ENCODE peak calls at places on chromosomes 6 and 20, in eight cellular contexts. One of them, this sample, is unnamed.

GRCh38 chr6:41878961-41879405 is 16.2 kb downstream of the USP49 start:
- DNase-seq in GM23338: no peak
- DNase-seq in Panc1: no peak
- DNase-seq in A549: no peak
- DNase-seq in HCT116: no peak
- DNase-seq in K562: no peak
- DNase-seq in SK-N-SH: no peak
- DNase-seq in HepG2: peak
- DNase-seq in this sample: no peak

GRCh38 chr20:35174458-35175216 is 2.8 kb downstream of the PROCR start:
- DNase-seq in GM23338: peak
- DNase-seq in Panc1: no peak
- DNase-seq in A549: no peak
- DNase-seq in HCT116: no peak
- DNase-seq in K562: peak
- DNase-seq in SK-N-SH: peak
- DNase-seq in HepG2: peak
- DNase-seq in this sample: no peak

GRCh38 chr6:91895592-91895991 is 1308.7 kb upstream of the MAP3K7 start:
- DNase-seq in GM23338: no peak
- DNase-seq in Panc1: no peak
- DNase-seq in A549: no peak
- DNase-seq in HCT116: no peak
- DNase-seq in K562: no peak
- DNase-seq in SK-N-SH: no peak
- DNase-seq in HepG2: no peak
- DNase-seq in this sample: no peak

GRCh38 chr6:44849829-44850228 is 462.3 kb downstream of the CDC5L start:
- DNase-seq in GM23338: no peak
- DNase-seq in Panc1: no peak
- DNase-seq in A549: no peak
- DNase-seq in HCT116: no peak
- DNase-seq in K562: no peak
- DNase-seq in SK-N-SH: no peak
- DNase-seq in HepG2: no peak
- DNase-seq in this sample: no peak

GRCh38 chr6:2396856-2397640 is 151.6 kb upstream of the GMDS start:
- DNase-seq in GM23338: no peak
- DNase-seq in Panc1: no peak
- DNase-seq in A549: no peak
- DNase-seq in HCT116: no peak
- DNase-seq in K562: no peak
- DNase-seq in SK-N-SH: no peak
- DNase-seq in HepG2: no peak
- DNase-seq in this sample: no peak

GRCh38 chr6:131682427-131682826 is 18.8 kb downstream of the OR2A4 start:
- DNase-seq in GM23338: no peak
- DNase-seq in Panc1: no peak
- DNase-seq in A549: no peak
- DNase-seq in HCT116: no peak
- DNase-seq in K562: no peak
- DNase-seq in SK-N-SH: no peak
- DNase-seq in HepG2: no peak
- DNase-seq in this sample: no peak

GRCh38 chr6:120875900-120876299 is 458.4 kb downstream of the TBC1D32 start:
- DNase-seq in GM23338: no peak
- DNase-seq in Panc1: no peak
- DNase-seq in A549: no peak
- DNase-seq in HCT116: no peak
- DNase-seq in K562: no peak
- DNase-seq in SK-N-SH: no peak
- DNase-seq in HepG2: no peak
- DNase-seq in this sample: no peak

GRCh38 chr20:5349448-5349847 is 32.7 kb upstream of the PROKR2 start:
- DNase-seq in GM23338: no peak
- DNase-seq in Panc1: no peak
- DNase-seq in A549: no peak
- DNase-seq in HCT116: no peak
- DNase-seq in K562: no peak
- DNase-seq in SK-N-SH: no peak
- DNase-seq in HepG2: no peak
- DNase-seq in this sample: no peak

GRCh38 chr6:136526196-136526930 is 23.9 kb downstream of the MAP7 start:
- DNase-seq in GM23338: peak
- DNase-seq in Panc1: no peak
- DNase-seq in A549: peak
- DNase-seq in HCT116: no peak
- DNase-seq in K562: peak
- DNase-seq in SK-N-SH: peak
- DNase-seq in HepG2: peak
- DNase-seq in this sample: peak

GRCh38 chr20:23050847-23051627 is 1.6 kb upstream of the THBD start:
- DNase-seq in GM23338: peak
- DNase-seq in Panc1: no peak
- DNase-seq in A549: no peak
- DNase-seq in HCT116: peak
- DNase-seq in K562: peak
- DNase-seq in SK-N-SH: no peak
- DNase-seq in HepG2: no peak
- DNase-seq in this sample: peak

GRCh38 chr6:151590742-151591141 is 96.9 kb downstream of the CCDC170 start:
- DNase-seq in GM23338: no peak
- DNase-seq in Panc1: no peak
- DNase-seq in A549: no peak
- DNase-seq in HCT116: no peak
- DNase-seq in K562: no peak
- DNase-seq in SK-N-SH: no peak
- DNase-seq in HepG2: no peak
- DNase-seq in this sample: no peak

GRCh38 chr20:14470231-14470894 is 133.0 kb upstream of the FLRT3 start:
- DNase-seq in GM23338: no peak
- DNase-seq in Panc1: no peak
- DNase-seq in A549: no peak
- DNase-seq in HCT116: no peak
- DNase-seq in K562: no peak
- DNase-seq in SK-N-SH: no peak
- DNase-seq in HepG2: peak
- DNase-seq in this sample: no peak

GRCh38 chr20:37714973-37715657 is 21.3 kb downstream of the CTNNBL1 start:
- DNase-seq in GM23338: no peak
- DNase-seq in Panc1: no peak
- DNase-seq in A549: no peak
- DNase-seq in HCT116: no peak
- DNase-seq in K562: no peak
- DNase-seq in SK-N-SH: no peak
- DNase-seq in HepG2: no peak
- DNase-seq in this sample: peak

GRCh38 chr6:19569563-19569962 is 267.6 kb upstream of the ID4 start:
- DNase-seq in GM23338: no peak
- DNase-seq in Panc1: no peak
- DNase-seq in A549: no peak
- DNase-seq in HCT116: no peak
- DNase-seq in K562: no peak
- DNase-seq in SK-N-SH: no peak
- DNase-seq in HepG2: no peak
- DNase-seq in this sample: no peak

GRCh38 chr6:111918825-111919224 is 45.6 kb upstream of the FYN start:
- DNase-seq in GM23338: no peak
- DNase-seq in Panc1: no peak
- DNase-seq in A549: no peak
- DNase-seq in HCT116: no peak
- DNase-seq in K562: no peak
- DNase-seq in SK-N-SH: no peak
- DNase-seq in HepG2: no peak
- DNase-seq in this sample: no peak

GRCh38 chr6:107989166-107990094 is 31.4 kb upstream of the SEC63 start:
- DNase-seq in GM23338: no peak
- DNase-seq in Panc1: no peak
- DNase-seq in A549: no peak
- DNase-seq in HCT116: no peak
- DNase-seq in K562: no peak
- DNase-seq in SK-N-SH: no peak
- DNase-seq in HepG2: no peak
- DNase-seq in this sample: no peak

GRCh38 chr6:35240838-35241801 is 18.4 kb upstream of the ZNF76 start:
- DNase-seq in GM23338: peak
- DNase-seq in Panc1: no peak
- DNase-seq in A549: peak
- DNase-seq in HCT116: peak
- DNase-seq in K562: peak
- DNase-seq in SK-N-SH: peak
- DNase-seq in HepG2: peak
- DNase-seq in this sample: peak

GRCh38 chr6:99151634-99152344 is 197.7 kb downstream of the FAXC start:
- DNase-seq in GM23338: peak
- DNase-seq in Panc1: peak
- DNase-seq in A549: peak
- DNase-seq in HCT116: peak
- DNase-seq in K562: peak
- DNase-seq in SK-N-SH: peak
- DNase-seq in HepG2: peak
- DNase-seq in this sample: peak

GRCh38 chr20:10946124-10946880 is 272.5 kb upstream of the JAG1 start:
- DNase-seq in GM23338: no peak
- DNase-seq in Panc1: no peak
- DNase-seq in A549: no peak
- DNase-seq in HCT116: no peak
- DNase-seq in K562: no peak
- DNase-seq in SK-N-SH: no peak
- DNase-seq in HepG2: no peak
- DNase-seq in this sample: no peak

GRCh38 chr20:43535370-43536004 is 23.3 kb upstream of the SGK2 start:
- DNase-seq in GM23338: no peak
- DNase-seq in Panc1: no peak
- DNase-seq in A549: no peak
- DNase-seq in HCT116: no peak
- DNase-seq in K562: no peak
- DNase-seq in SK-N-SH: no peak
- DNase-seq in HepG2: no peak
- DNase-seq in this sample: no peak

GRCh38 chr20:43536041-43536816 is 22.6 kb upstream of the SGK2 start:
- DNase-seq in GM23338: no peak
- DNase-seq in Panc1: no peak
- DNase-seq in A549: no peak
- DNase-seq in HCT116: no peak
- DNase-seq in K562: no peak
- DNase-seq in SK-N-SH: no peak
- DNase-seq in HepG2: no peak
- DNase-seq in this sample: no peak

GRCh38 chr20:43534791-43535350 is 24.0 kb upstream of the SGK2 start:
- DNase-seq in GM23338: no peak
- DNase-seq in Panc1: no peak
- DNase-seq in A549: no peak
- DNase-seq in HCT116: no peak
- DNase-seq in K562: no peak
- DNase-seq in SK-N-SH: no peak
- DNase-seq in HepG2: no peak
- DNase-seq in this sample: no peak

GRCh38 chr20:43537921-43538854 is 20.6 kb upstream of the SGK2 start:
- DNase-seq in GM23338: peak
- DNase-seq in Panc1: peak
- DNase-seq in A549: peak
- DNase-seq in HCT116: peak
- DNase-seq in K562: peak
- DNase-seq in SK-N-SH: peak
- DNase-seq in HepG2: peak
- DNase-seq in this sample: peak

GRCh38 chr20:43536817-43537440 is 21.9 kb upstream of the SGK2 start:
- DNase-seq in GM23338: peak
- DNase-seq in Panc1: no peak
- DNase-seq in A549: no peak
- DNase-seq in HCT116: no peak
- DNase-seq in K562: no peak
- DNase-seq in SK-N-SH: no peak
- DNase-seq in HepG2: peak
- DNase-seq in this sample: no peak
- TF ChIP-seq REST in GM23338: no peak
- TF ChIP-seq REST in Panc1: no peak
- TF ChIP-seq REST in A549: no peak
- TF ChIP-seq REST in HCT116: no peak
- TF ChIP-seq REST in K562: no peak
- TF ChIP-seq REST in SK-N-SH: no peak
- TF ChIP-seq REST in HepG2: no peak
- TF ChIP-seq REST in this sample: no peak

DNA sequence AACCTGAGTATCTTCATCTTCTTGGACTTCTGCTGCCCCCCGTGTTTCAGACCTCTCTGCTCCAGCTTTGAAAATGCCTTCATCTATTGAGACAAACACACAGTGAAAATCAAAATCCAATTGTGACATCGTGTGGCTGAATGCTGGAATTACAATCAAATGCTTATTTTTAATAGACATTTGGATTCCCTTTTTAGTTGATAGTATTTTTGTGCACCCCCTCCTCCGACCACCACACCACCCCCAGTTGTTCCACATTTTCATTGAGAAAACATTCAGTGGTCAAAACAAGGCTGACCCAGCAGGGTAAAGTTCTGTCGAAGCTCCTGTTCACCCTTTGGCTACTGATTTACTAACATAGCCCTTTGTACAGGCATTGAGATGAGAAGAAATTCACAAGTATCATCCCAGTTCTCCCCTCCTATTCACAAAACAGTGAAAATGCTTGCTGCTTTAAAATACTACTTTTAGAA is 79.0 kb downstream of the NRSN1 start:
- DNase-seq in GM23338: peak
- DNase-seq in Panc1: peak
- DNase-seq in A549: peak
- DNase-seq in HCT116: peak
- DNase-seq in K562: peak
- DNase-seq in SK-N-SH: peak
- DNase-seq in HepG2: peak
- DNase-seq in this sample: peak
- TF ChIP-seq REST in GM23338: no peak
- TF ChIP-seq REST in Panc1: no peak
- TF ChIP-seq REST in A549: no peak
- TF ChIP-seq REST in HCT116: no peak
- TF ChIP-seq REST in K562: no peak
- TF ChIP-seq REST in SK-N-SH: no peak
- TF ChIP-seq REST in HepG2: no peak
- TF ChIP-seq REST in this sample: no peak

GRCh38 chr6:101878554-101879276 is 485.2 kb downstream of the GRIK2 start:
- DNase-seq in GM23338: no peak
- DNase-seq in Panc1: no peak
- DNase-seq in A549: no peak
- DNase-seq in HCT116: no peak
- DNase-seq in K562: no peak
- DNase-seq in SK-N-SH: no peak
- DNase-seq in HepG2: no peak
- DNase-seq in this sample: no peak
- TF ChIP-seq REST in GM23338: no peak
- TF ChIP-seq REST in Panc1: no peak
- TF ChIP-seq REST in A549: no peak
- TF ChIP-seq REST in HCT116: no peak
- TF ChIP-seq REST in K562: no peak
- TF ChIP-seq REST in SK-N-SH: no peak
- TF ChIP-seq REST in HepG2: no peak
- TF ChIP-seq REST in this sample: no peak

DNA sequence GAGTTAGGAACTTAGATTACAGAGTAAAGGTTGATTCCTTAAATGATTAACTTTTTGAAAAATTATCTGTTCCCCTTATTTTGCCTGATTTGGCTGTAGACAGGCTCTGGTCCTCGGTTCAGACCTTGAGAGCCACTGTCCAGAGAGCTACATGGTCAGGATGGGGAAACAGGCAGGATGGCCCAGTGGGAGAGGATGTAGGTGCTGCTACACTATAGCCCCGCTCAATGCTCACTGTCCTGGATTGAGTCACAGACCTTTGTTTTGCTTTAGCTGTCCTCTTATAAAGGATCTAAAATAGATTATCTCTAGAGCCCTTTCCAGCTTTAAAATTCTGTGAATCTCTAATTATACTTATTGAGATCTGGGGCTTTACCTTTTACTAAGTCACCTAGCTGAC is 1.3 kb upstream of the FBXO30 start:
- DNase-seq in GM23338: no peak
- DNase-seq in Panc1: no peak
- DNase-seq in A549: no peak
- DNase-seq in HCT116: no peak
- DNase-seq in K562: peak
- DNase-seq in SK-N-SH: peak
- DNase-seq in HepG2: no peak
- DNase-seq in this sample: no peak
- TF ChIP-seq REST in GM23338: no peak
- TF ChIP-seq REST in Panc1: no peak
- TF ChIP-seq REST in A549: no peak
- TF ChIP-seq REST in HCT116: no peak
- TF ChIP-seq REST in K562: no peak
- TF ChIP-seq REST in SK-N-SH: no peak
- TF ChIP-seq REST in HepG2: no peak
- TF ChIP-seq REST in this sample: no peak

This sample was measured in HL-60.